ENCODE peak calls at places on chromosomes 2 and 18, in ten cellular contexts. One of them, this sample, is unnamed.

GRCh38 chr2:96156926-96157648 is 11.8 kb upstream of the DUSP2 start:
- DNase-seq in mucosa of gallbladder: no peak
- DNase-seq in EL: no peak
- DNase-seq in tibial nerve: no peak
- DNase-seq in A549: no peak
- DNase-seq in GM12865: peak
- DNase-seq in activated T-helper 1 cell treated with anti-CD3 and anti-CD28 coated beads, Interleukin-12 subunit alpha, Interleukin-12 subunit beta, Interleukin-2, Interleukin-4 antibody, amounts not matched to agents 30 ng/mL and 10 ng/mL and 1 ng/mL, durations not matched to agents 14 hours and 24 hours and 36 hours: no peak
- DNase-seq in glutamatergic neuron: no peak
- DNase-seq in CD8-positive, alpha-beta T cell: no peak
- DNase-seq in 8988T: no peak
- DNase-seq in this sample: no peak

GRCh38 chr2:209956276-209956675 is 46.2 kb upstream of the RPE start:
- DNase-seq in A549: no peak
- DNase-seq in glutamatergic neuron: no peak
- DNase-seq in tibial nerve: no peak
- DNase-seq in CD8-positive, alpha-beta T cell: no peak
- DNase-seq in EL: no peak
- DNase-seq in mucosa of gallbladder: no peak
- DNase-seq in 8988T: no peak
- DNase-seq in GM12865: no peak
- DNase-seq in activated T-helper 1 cell treated with anti-CD3 and anti-CD28 coated beads, Interleukin-12 subunit alpha, Interleukin-12 subunit beta, Interleukin-2, Interleukin-4 antibody, amounts not matched to agents 30 ng/mL and 10 ng/mL and 1 ng/mL, durations not matched to agents 14 hours and 24 hours and 36 hours: no peak
- DNase-seq in this sample: no peak

GRCh38 chr2:232245111-232245510 is 133.4 kb upstream of the ALPP start:
- DNase-seq in EL: no peak
- DNase-seq in CD8-positive, alpha-beta T cell: no peak
- DNase-seq in mucosa of gallbladder: no peak
- DNase-seq in glutamatergic neuron: no peak
- DNase-seq in activated T-helper 1 cell treated with anti-CD3 and anti-CD28 coated beads, Interleukin-12 subunit alpha, Interleukin-12 subunit beta, Interleukin-2, Interleukin-4 antibody, amounts not matched to agents 30 ng/mL and 10 ng/mL and 1 ng/mL, durations not matched to agents 14 hours and 24 hours and 36 hours: no peak
- DNase-seq in 8988T: no peak
- DNase-seq in tibial nerve: no peak
- DNase-seq in GM12865: no peak
- DNase-seq in A549: no peak
- DNase-seq in this sample: no peak

GRCh38 chr2:215293879-215294278 is 18.0 kb upstream of the ATIC start:
- DNase-seq in 8988T: no peak
- DNase-seq in mucosa of gallbladder: no peak
- DNase-seq in CD8-positive, alpha-beta T cell: no peak
- DNase-seq in GM12865: no peak
- DNase-seq in activated T-helper 1 cell treated with anti-CD3 and anti-CD28 coated beads, Interleukin-12 subunit alpha, Interleukin-12 subunit beta, Interleukin-2, Interleukin-4 antibody, amounts not matched to agents 30 ng/mL and 10 ng/mL and 1 ng/mL, durations not matched to agents 14 hours and 24 hours and 36 hours: no peak
- DNase-seq in EL: no peak
- DNase-seq in tibial nerve: no peak
- DNase-seq in A549: no peak
- DNase-seq in glutamatergic neuron: no peak
- DNase-seq in this sample: no peak

GRCh38 chr2:3575534-3576324 is 669 bp downstream of the RPS7 start:
- DNase-seq in 8988T: no peak
- DNase-seq in CD8-positive, alpha-beta T cell: peak
- DNase-seq in EL: no peak
- DNase-seq in mucosa of gallbladder: no peak
- DNase-seq in A549: no peak
- DNase-seq in GM12865: peak
- DNase-seq in glutamatergic neuron: no peak
- DNase-seq in tibial nerve: no peak
- DNase-seq in activated T-helper 1 cell treated with anti-CD3 and anti-CD28 coated beads, Interleukin-12 subunit alpha, Interleukin-12 subunit beta, Interleukin-2, Interleukin-4 antibody, amounts not matched to agents 30 ng/mL and 10 ng/mL and 1 ng/mL, durations not matched to agents 14 hours and 24 hours and 36 hours: peak
- DNase-seq in this sample: no peak

GRCh38 chr2:47091118-47091517 is 64.0 kb downstream of the STPG4 start:
- DNase-seq in GM12865: no peak
- DNase-seq in EL: peak
- DNase-seq in tibial nerve: no peak
- DNase-seq in mucosa of gallbladder: no peak
- DNase-seq in activated T-helper 1 cell treated with anti-CD3 and anti-CD28 coated beads, Interleukin-12 subunit alpha, Interleukin-12 subunit beta, Interleukin-2, Interleukin-4 antibody, amounts not matched to agents 30 ng/mL and 10 ng/mL and 1 ng/mL, durations not matched to agents 14 hours and 24 hours and 36 hours: no peak
- DNase-seq in A549: no peak
- DNase-seq in 8988T: no peak
- DNase-seq in glutamatergic neuron: no peak
- DNase-seq in CD8-positive, alpha-beta T cell: no peak
- DNase-seq in this sample: no peak

GRCh38 chr2:39408351-39409136 is 28.5 kb downstream of the MAP4K3 start:
- DNase-seq in activated T-helper 1 cell treated with anti-CD3 and anti-CD28 coated beads, Interleukin-12 subunit alpha, Interleukin-12 subunit beta, Interleukin-2, Interleukin-4 antibody, amounts not matched to agents 30 ng/mL and 10 ng/mL and 1 ng/mL, durations not matched to agents 14 hours and 24 hours and 36 hours: no peak
- DNase-seq in GM12865: peak
- DNase-seq in mucosa of gallbladder: no peak
- DNase-seq in EL: no peak
- DNase-seq in tibial nerve: no peak
- DNase-seq in A549: no peak
- DNase-seq in glutamatergic neuron: no peak
- DNase-seq in CD8-positive, alpha-beta T cell: no peak
- DNase-seq in 8988T: no peak
- DNase-seq in this sample: no peak

GRCh38 chr2:199659207-199659606 is 191.8 kb downstream of the FTCDNL1 start:
- DNase-seq in mucosa of gallbladder: peak
- DNase-seq in activated T-helper 1 cell treated with anti-CD3 and anti-CD28 coated beads, Interleukin-12 subunit alpha, Interleukin-12 subunit beta, Interleukin-2, Interleukin-4 antibody, amounts not matched to agents 30 ng/mL and 10 ng/mL and 1 ng/mL, durations not matched to agents 14 hours and 24 hours and 36 hours: no peak
- DNase-seq in CD8-positive, alpha-beta T cell: no peak
- DNase-seq in glutamatergic neuron: peak
- DNase-seq in 8988T: no peak
- DNase-seq in EL: peak
- DNase-seq in GM12865: no peak
- DNase-seq in A549: no peak
- DNase-seq in tibial nerve: no peak
- DNase-seq in this sample: no peak

GRCh38 chr2:12715878-12716249 is 872 bp upstream of the TRIB2 start:
- DNase-seq in 8988T: peak
- DNase-seq in A549: peak
- DNase-seq in CD8-positive, alpha-beta T cell: peak
- DNase-seq in GM12865: peak
- DNase-seq in glutamatergic neuron: peak
- DNase-seq in EL: peak
- DNase-seq in activated T-helper 1 cell treated with anti-CD3 and anti-CD28 coated beads, Interleukin-12 subunit alpha, Interleukin-12 subunit beta, Interleukin-2, Interleukin-4 antibody, amounts not matched to agents 30 ng/mL and 10 ng/mL and 1 ng/mL, durations not matched to agents 14 hours and 24 hours and 36 hours: peak
- DNase-seq in mucosa of gallbladder: peak
- DNase-seq in tibial nerve: peak
- DNase-seq in this sample: no peak

GRCh38 chr18:5891361-5892215 is 3.7 kb downstream of the TMEM200C start:
- DNase-seq in 8988T: peak
- DNase-seq in activated T-helper 1 cell treated with anti-CD3 and anti-CD28 coated beads, Interleukin-12 subunit alpha, Interleukin-12 subunit beta, Interleukin-2, Interleukin-4 antibody, amounts not matched to agents 30 ng/mL and 10 ng/mL and 1 ng/mL, durations not matched to agents 14 hours and 24 hours and 36 hours: no peak
- DNase-seq in tibial nerve: no peak
- DNase-seq in A549: no peak
- DNase-seq in GM12865: no peak
- DNase-seq in EL: no peak
- DNase-seq in mucosa of gallbladder: no peak
- DNase-seq in glutamatergic neuron: no peak
- DNase-seq in CD8-positive, alpha-beta T cell: no peak
- DNase-seq in this sample: no peak

GRCh38 chr2:135798762-135799161 is 38.2 kb downstream of the LCT start:
- DNase-seq in 8988T: no peak
- DNase-seq in EL: no peak
- DNase-seq in glutamatergic neuron: no peak
- DNase-seq in A549: no peak
- DNase-seq in CD8-positive, alpha-beta T cell: no peak
- DNase-seq in mucosa of gallbladder: no peak
- DNase-seq in activated T-helper 1 cell treated with anti-CD3 and anti-CD28 coated beads, Interleukin-12 subunit alpha, Interleukin-12 subunit beta, Interleukin-2, Interleukin-4 antibody, amounts not matched to agents 30 ng/mL and 10 ng/mL and 1 ng/mL, durations not matched to agents 14 hours and 24 hours and 36 hours: no peak
- DNase-seq in tibial nerve: no peak
- DNase-seq in GM12865: no peak
- DNase-seq in this sample: no peak

GRCh38 chr18:21599585-21600525 is 649 bp downstream of the ESCO1 start:
- DNase-seq in GM12865: peak
- DNase-seq in glutamatergic neuron: peak
- DNase-seq in A549: peak
- DNase-seq in tibial nerve: no peak
- DNase-seq in EL: peak
- DNase-seq in mucosa of gallbladder: peak
- DNase-seq in 8988T: peak
- DNase-seq in CD8-positive, alpha-beta T cell: no peak
- DNase-seq in activated T-helper 1 cell treated with anti-CD3 and anti-CD28 coated beads, Interleukin-12 subunit alpha, Interleukin-12 subunit beta, Interleukin-2, Interleukin-4 antibody, amounts not matched to agents 30 ng/mL and 10 ng/mL and 1 ng/mL, durations not matched to agents 14 hours and 24 hours and 36 hours: peak
- DNase-seq in this sample: no peak

GRCh38 chr18:79479114-79479760 is 83.5 kb downstream of the NFATC1 start:
- DNase-seq in GM12865: no peak
- DNase-seq in activated T-helper 1 cell treated with anti-CD3 and anti-CD28 coated beads, Interleukin-12 subunit alpha, Interleukin-12 subunit beta, Interleukin-2, Interleukin-4 antibody, amounts not matched to agents 30 ng/mL and 10 ng/mL and 1 ng/mL, durations not matched to agents 14 hours and 24 hours and 36 hours: no peak
- DNase-seq in A549: no peak
- DNase-seq in 8988T: no peak
- DNase-seq in tibial nerve: no peak
- DNase-seq in EL: no peak
- DNase-seq in mucosa of gallbladder: no peak
- DNase-seq in glutamatergic neuron: peak
- DNase-seq in CD8-positive, alpha-beta T cell: no peak
- DNase-seq in this sample: no peak

GRCh38 chr2:31170071-31170698 is 31.9 kb upstream of the GALNT14 start:
- DNase-seq in tibial nerve: peak
- DNase-seq in EL: peak
- DNase-seq in activated T-helper 1 cell treated with anti-CD3 and anti-CD28 coated beads, Interleukin-12 subunit alpha, Interleukin-12 subunit beta, Interleukin-2, Interleukin-4 antibody, amounts not matched to agents 30 ng/mL and 10 ng/mL and 1 ng/mL, durations not matched to agents 14 hours and 24 hours and 36 hours: peak
- DNase-seq in GM12865: peak
- DNase-seq in CD8-positive, alpha-beta T cell: peak
- DNase-seq in A549: peak
- DNase-seq in mucosa of gallbladder: peak
- DNase-seq in 8988T: peak
- DNase-seq in glutamatergic neuron: peak
- DNase-seq in this sample: peak

GRCh38 chr2:172672114-172672513 is 63.5 kb upstream of the RAPGEF4 start:
- DNase-seq in CD8-positive, alpha-beta T cell: no peak
- DNase-seq in 8988T: no peak
- DNase-seq in activated T-helper 1 cell treated with anti-CD3 and anti-CD28 coated beads, Interleukin-12 subunit alpha, Interleukin-12 subunit beta, Interleukin-2, Interleukin-4 antibody, amounts not matched to agents 30 ng/mL and 10 ng/mL and 1 ng/mL, durations not matched to agents 14 hours and 24 hours and 36 hours: no peak
- DNase-seq in mucosa of gallbladder: no peak
- DNase-seq in A549: peak
- DNase-seq in EL: no peak
- DNase-seq in tibial nerve: no peak
- DNase-seq in GM12865: no peak
- DNase-seq in glutamatergic neuron: no peak
- DNase-seq in this sample: no peak

GRCh38 chr2:197286805-197287595 is 23.6 kb downstream of the ANKRD44 start:
- DNase-seq in mucosa of gallbladder: peak
- DNase-seq in GM12865: peak
- DNase-seq in activated T-helper 1 cell treated with anti-CD3 and anti-CD28 coated beads, Interleukin-12 subunit alpha, Interleukin-12 subunit beta, Interleukin-2, Interleukin-4 antibody, amounts not matched to agents 30 ng/mL and 10 ng/mL and 1 ng/mL, durations not matched to agents 14 hours and 24 hours and 36 hours: peak
- DNase-seq in EL: peak
- DNase-seq in glutamatergic neuron: no peak
- DNase-seq in A549: peak
- DNase-seq in tibial nerve: peak
- DNase-seq in 8988T: no peak
- DNase-seq in CD8-positive, alpha-beta T cell: peak
- DNase-seq in this sample: peak

GRCh38 chr2:44051948-44052347 is 56.2 kb upstream of the LRPPRC start:
- DNase-seq in A549: no peak
- DNase-seq in activated T-helper 1 cell treated with anti-CD3 and anti-CD28 coated beads, Interleukin-12 subunit alpha, Interleukin-12 subunit beta, Interleukin-2, Interleukin-4 antibody, amounts not matched to agents 30 ng/mL and 10 ng/mL and 1 ng/mL, durations not matched to agents 14 hours and 24 hours and 36 hours: no peak
- DNase-seq in 8988T: no peak
- DNase-seq in mucosa of gallbladder: no peak
- DNase-seq in CD8-positive, alpha-beta T cell: no peak
- DNase-seq in glutamatergic neuron: no peak
- DNase-seq in GM12865: no peak
- DNase-seq in tibial nerve: no peak
- DNase-seq in EL: no peak
- DNase-seq in this sample: no peak

GRCh38 chr2:187627153-187627552 is 72.9 kb upstream of the TFPI start:
- DNase-seq in mucosa of gallbladder: no peak
- DNase-seq in EL: no peak
- DNase-seq in activated T-helper 1 cell treated with anti-CD3 and anti-CD28 coated beads, Interleukin-12 subunit alpha, Interleukin-12 subunit beta, Interleukin-2, Interleukin-4 antibody, amounts not matched to agents 30 ng/mL and 10 ng/mL and 1 ng/mL, durations not matched to agents 14 hours and 24 hours and 36 hours: no peak
- DNase-seq in tibial nerve: no peak
- DNase-seq in CD8-positive, alpha-beta T cell: no peak
- DNase-seq in GM12865: no peak
- DNase-seq in A549: no peak
- DNase-seq in glutamatergic neuron: no peak
- DNase-seq in 8988T: no peak
- DNase-seq in this sample: no peak

GRCh38 chr2:60819936-60820335 is 61.4 kb upstream of the REL start:
- DNase-seq in tibial nerve: no peak
- DNase-seq in CD8-positive, alpha-beta T cell: no peak
- DNase-seq in 8988T: no peak
- DNase-seq in EL: no peak
- DNase-seq in GM12865: no peak
- DNase-seq in A549: no peak
- DNase-seq in glutamatergic neuron: no peak
- DNase-seq in mucosa of gallbladder: no peak
- DNase-seq in activated T-helper 1 cell treated with anti-CD3 and anti-CD28 coated beads, Interleukin-12 subunit alpha, Interleukin-12 subunit beta, Interleukin-2, Interleukin-4 antibody, amounts not matched to agents 30 ng/mL and 10 ng/mL and 1 ng/mL, durations not matched to agents 14 hours and 24 hours and 36 hours: no peak
- DNase-seq in this sample: no peak

GRCh38 chr18:61333271-61333745 is at the start of gene CDH20:
- DNase-seq in mucosa of gallbladder: no peak
- DNase-seq in CD8-positive, alpha-beta T cell: no peak
- DNase-seq in EL: no peak
- DNase-seq in glutamatergic neuron: peak
- DNase-seq in A549: no peak
- DNase-seq in activated T-helper 1 cell treated with anti-CD3 and anti-CD28 coated beads, Interleukin-12 subunit alpha, Interleukin-12 subunit beta, Interleukin-2, Interleukin-4 antibody, amounts not matched to agents 30 ng/mL and 10 ng/mL and 1 ng/mL, durations not matched to agents 14 hours and 24 hours and 36 hours: no peak
- DNase-seq in GM12865: no peak
- DNase-seq in 8988T: no peak
- DNase-seq in tibial nerve: no peak
- DNase-seq in this sample: no peak

GRCh38 chr18:10744653-10745052 is 218.8 kb downstream of the NAPG start:
- DNase-seq in EL: no peak
- DNase-seq in GM12865: no peak
- DNase-seq in A549: no peak
- DNase-seq in CD8-positive, alpha-beta T cell: no peak
- DNase-seq in tibial nerve: no peak
- DNase-seq in glutamatergic neuron: no peak
- DNase-seq in mucosa of gallbladder: no peak
- DNase-seq in activated T-helper 1 cell treated with anti-CD3 and anti-CD28 coated beads, Interleukin-12 subunit alpha, Interleukin-12 subunit beta, Interleukin-2, Interleukin-4 antibody, amounts not matched to agents 30 ng/mL and 10 ng/mL and 1 ng/mL, durations not matched to agents 14 hours and 24 hours and 36 hours: no peak
- DNase-seq in 8988T: no peak
- DNase-seq in this sample: no peak